ENCODE peak calls at places on chromosome 16, in six cellular contexts. E is PC-3, I is stomach, Q is neural progenitor cell, O is uterus, A is retinal pigment epithelial cell. R is an unnamed sample.

GRCh38 chr16:71895679-71896385 is 501 bp downstream of the IST1 start:
- DNase-seq in E (peak; percentile 9), I (peak; percentile 37), Q (peak; percentile 42), O (no peak), A (no peak), R (no peak)

GRCh38 chr16:49786926-49787557 is 68.9 kb downstream of the ZNF423 start:
- DNase-seq in E (no peak), I (no peak), Q (no peak), O (no peak), A (no peak), R (no peak)

GRCh38 chr16:1818873-1819525 is 7.6 kb downstream of the HAGH start:
- DNase-seq in E (no peak), I (no peak), Q (no peak), O (no peak), A (no peak), R (no peak)

GRCh38 chr16:30972872-30973271 is 12.1 kb upstream of the HSD3B7 start:
- DNase-seq in E (no peak), I (no peak), Q (peak; percentile 40), O (no peak), A (no peak), R (no peak)

GRCh38 chr16:7324306-7324705 is 8.3 kb upstream of the RBFOX1 start:
- DNase-seq in E (no peak), I (no peak), Q (peak; percentile 58), O (no peak), A (no peak), R (no peak)

GRCh38 chr16:8996891-8997290 is 33.2 kb upstream of the USP7 start:
- DNase-seq in E (no peak), I (no peak), Q (no peak), O (no peak), A (no peak), R (no peak)

GRCh38 chr16:83113317-83113716 is 486.5 kb downstream of the CDH13 start:
- DNase-seq in E (no peak), I (no peak), Q (peak; percentile 59), O (no peak), A (peak; percentile 25), R (no peak)

GRCh38 chr16:79723583-79724168 is 123.1 kb upstream of the MAF start:
- DNase-seq in E (no peak), I (peak; percentile 82), Q (peak; percentile 98), O (no peak), A (peak; percentile 67), R (no peak)

GRCh38 chr16:15765880-15766279 is 90.9 kb downstream of the MYH11 start:
- DNase-seq in E (peak; percentile 62), I (no peak), Q (peak; percentile 77), O (no peak), A (no peak), R (no peak)

GRCh38 chr16:88264641-88265285 is 118.0 kb upstream of the ZNF469 start:
- DNase-seq in E (peak; percentile 94), I (peak; percentile 94), Q (peak; percentile 48), O (peak; percentile 97), A (peak; percentile 80), R (peak; percentile 71)

GRCh38 chr16:8611886-8612595 is 9.5 kb upstream of the METTL22 start:
- DNase-seq in E (no peak), I (no peak), Q (no peak), O (no peak), A (no peak), R (no peak)

GRCh38 chr16:50655558-50656055 is 25.5 kb downstream of the SNX20 start:
- DNase-seq in E (no peak), I (no peak), Q (no peak), O (no peak), A (no peak), R (no peak)

GRCh38 chr16:88453621-88454314 is 688 bp downstream of the ZFPM1 start:
- DNase-seq in E (no peak), I (no peak), Q (peak; percentile 52), O (no peak), A (no peak), R (no peak)

GRCh38 chr16:85733839-85734170 is 17.1 kb downstream of the C16orf74 start:
- DNase-seq in E (no peak), I (no peak), Q (peak; percentile 93), O (no peak), A (no peak), R (no peak)

GRCh38 chr16:71618429-71618828 is 7.6 kb upstream of the MARVELD3 start:
- DNase-seq in E (no peak), I (no peak), Q (no peak), O (no peak), A (no peak), R (no peak)

GRCh38 chr16:58102665-58103427 is 26.3 kb downstream of the CFAP20 start:
- DNase-seq in E (no peak), I (no peak), Q (no peak), O (no peak), A (peak; percentile 47), R (no peak)

GRCh38 chr16:14600164-14600563 is 29.9 kb downstream of the PARN start:
- DNase-seq in E (peak; percentile 47), I (no peak), Q (peak; percentile 34), O (no peak), A (peak; percentile 9), R (no peak)

GRCh38 chr16:12406840-12407690 is 396.6 kb downstream of the CPPED1 start:
- DNase-seq in E (peak; percentile 63), I (no peak), Q (no peak), O (no peak), A (no peak), R (no peak)

GRCh38 chr16:66486773-66487579 is 59.9 kb downstream of the BEAN1 start:
- DNase-seq in E (peak; percentile 44), I (peak; percentile 24), Q (no peak), O (peak; percentile 20), A (no peak), R (no peak)

GRCh38 chr16:12791340-12791739 is 12.3 kb downstream of the CPPED1 start:
- DNase-seq in E (no peak), I (no peak), Q (no peak), O (no peak), A (no peak), R (no peak)

GRCh38 chr16:68636064-68636551 is 9.0 kb upstream of the CDH3 start:
- DNase-seq in E (peak; percentile 93), I (peak; percentile 53), Q (no peak), O (peak; percentile 48), A (no peak), R (no peak)

GRCh38 chr16:47204736-47205499 is 61.2 kb upstream of the NETO2 start:
- DNase-seq in E (peak; percentile 7), I (no peak), Q (peak; percentile 3), O (no peak), A (no peak), R (no peak)

GRCh38 chr16:85759136-85759535 is 8.2 kb upstream of the C16orf74 start:
- DNase-seq in E (no peak), I (no peak), Q (no peak), O (no peak), A (no peak), R (no peak)

GRCh38 chr16:89018605-89019158 is 41.7 kb upstream of the CBFA2T3 start:
- DNase-seq in E (no peak), I (no peak), Q (no peak), O (no peak), A (no peak), R (no peak)

GRCh38 chr16:65781363-65781762 is 585.1 kb upstream of the CDH5 start:
- DNase-seq in E (no peak), I (no peak), Q (no peak), O (no peak), A (no peak), R (no peak)

GRCh38 chr16:3509470-3509928 is 8.7 kb downstream of the CLUAP1 start:
- DNase-seq in E (peak; percentile 72), I (peak; percentile 49), Q (no peak), O (no peak), A (no peak), R (no peak)

GRCh38 chr16:25109643-25110042 is 1.9 kb upstream of the LCMT1 start:
- DNase-seq in E (peak; percentile 91), I (no peak), Q (no peak), O (no peak), A (peak; percentile 77), R (peak; percentile 71)

GRCh38 chr16:89828199-89828869 is at the start of gene SPIRE2:
- DNase-seq in E (peak; percentile 70), I (peak; percentile 75), Q (peak; percentile 96), O (peak; percentile 70), A (no peak), R (no peak)

GRCh38 chr16:48834576-48834975 is 224.6 kb upstream of the N4BP1 start:
- DNase-seq in E (no peak), I (no peak), Q (peak; percentile 61), O (no peak), A (no peak), R (no peak)

GRCh38 chr16:51155199-51155607 is 4.1 kb upstream of the SALL1 start:
- DNase-seq in E (no peak), I (no peak), Q (peak; percentile 79), O (peak; percentile 56), A (no peak), R (no peak)

GRCh38 chr16:31106509-31107464 is 1.4 kb upstream of the BCKDK start:
- DNase-seq in E (no peak), I (no peak), Q (no peak), O (no peak), A (no peak), R (no peak)

DNA sequence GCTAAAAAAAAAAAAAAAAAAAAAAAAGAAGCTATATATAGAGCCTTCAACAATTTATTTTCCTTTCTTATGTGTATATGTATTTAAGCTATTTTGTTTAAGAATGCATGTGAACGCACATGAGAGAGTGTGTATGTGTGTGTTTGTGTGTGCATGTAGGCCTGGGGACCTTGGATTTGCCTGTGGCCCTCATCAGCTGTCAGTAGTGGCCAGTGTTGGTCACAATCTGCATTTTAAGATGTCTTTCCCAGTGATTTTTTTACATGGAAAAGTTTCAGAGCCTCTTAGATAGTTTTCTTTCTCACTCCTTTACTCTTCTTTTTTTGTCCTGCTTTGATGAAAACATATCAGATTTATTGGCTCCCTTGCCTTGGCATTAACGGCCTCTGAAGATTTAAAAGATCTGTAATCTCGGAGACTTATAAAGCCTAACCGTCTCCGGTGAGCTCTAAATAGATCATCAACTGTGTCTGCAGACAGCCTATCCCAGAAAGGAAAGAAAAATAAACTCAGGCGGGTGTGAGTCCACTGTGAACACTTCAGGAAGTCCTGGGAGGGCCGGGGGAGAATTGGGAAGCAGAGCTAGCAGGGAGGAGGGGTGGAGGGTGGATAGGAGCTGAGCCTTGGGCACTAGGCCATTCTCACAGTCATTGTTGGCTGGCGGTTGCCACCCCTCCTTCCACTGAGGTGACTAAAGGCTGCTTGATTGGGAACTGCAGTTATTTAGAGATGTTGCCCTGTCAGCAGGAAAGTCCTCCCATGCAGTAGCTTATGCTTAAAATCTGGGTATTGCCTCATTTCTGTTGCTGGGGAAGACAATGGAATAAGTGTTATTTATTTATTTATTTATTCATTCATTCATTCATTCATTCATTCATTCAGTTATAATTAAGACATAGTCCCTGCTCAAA is 86.8 kb downstream of the WWP2 start:
- DNase-seq in E (peak; percentile 58), I (peak; percentile 78), Q (no peak), O (peak; percentile 82), A (peak; percentile 34), R (peak; percentile 76)
- TF ChIP-seq CTCF in E (no peak), I (no peak), Q (no peak), O (no peak), A (no peak), R (peak; percentile 28)

GRCh38 chr16:424033-424622 is 1.3 kb upstream of the RAB11FIP3 start:
- DNase-seq in E (peak; percentile 76), I (peak; percentile 35), Q (peak; percentile 12), O (peak; percentile 80), A (peak; percentile 95), R (peak; percentile 93)
- H3K4me3 ChIP-seq in E (peak overlapping the region; percentile 70), I (peak overlapping the region; percentile 74), Q (peak overlapping the region; percentile 99), O (peak overlapping the region; percentile 53), A (peak overlapping the region; percentile 55), R (peak overlapping the region; percentile 87)

GRCh38 chr16:29862383-29862883 is 593 bp downstream of the CDIPT start:
- DNase-seq in E (peak; percentile 5), I (peak; percentile 34), Q (peak; percentile 63), O (no peak), A (no peak), R (no peak)
- TF ChIP-seq CTCF in E (no peak), I (no peak), Q (no peak), O (no peak), A (peak; percentile 37), R (peak; percentile 31)

GRCh38 chr16:27784351-27785306 is 234.7 kb downstream of the KATNIP start:
- DNase-seq in E (no peak), I (no peak), Q (no peak), O (no peak), A (no peak), R (no peak)
- H3K4me3 ChIP-seq in E (no peak overlapping the region), I (no peak overlapping the region), Q (no peak overlapping the region), O (no peak overlapping the region), A (no peak overlapping the region), R (no peak overlapping the region)